ENCODE peak calls at places on chromosomes 2 and 18, in four cellular contexts. H, J, U and G are unnamed samples.

GRCh38 chr2:95389256-95390119 is 13.0 kb upstream of the FAHD2A start:
- DNase-seq in H (peak), J (peak), U (no peak), G (peak)

GRCh38 chr2:96260404-96261260 is 5.2 kb downstream of the TMEM127 start:
- DNase-seq in H (peak), J (no peak), U (no peak), G (peak)

GRCh38 chr2:232464534-232464865 is 8.5 kb downstream of the ALPI start:
- DNase-seq in H (no peak), J (no peak), U (no peak), G (no peak)

GRCh38 chr2:13414907-13415306 is 698.2 kb downstream of the TRIB2 start:
- DNase-seq in H (no peak), J (no peak), U (no peak), G (no peak)

GRCh38 chr2:7394195-7394594 is 477.0 kb downstream of the RNF144A start:
- DNase-seq in H (no peak), J (no peak), U (no peak), G (no peak)

GRCh38 chr2:3114406-3115185 is 263.0 kb downstream of the EIPR1 start:
- DNase-seq in H (no peak), J (no peak), U (no peak), G (no peak)

GRCh38 chr2:58569460-58570185 is 328.5 kb upstream of the FANCL start:
- DNase-seq in H (no peak), J (peak), U (peak), G (peak)

GRCh38 chr2:20640411-20641122 is 10.3 kb downstream of the HS1BP3 start:
- DNase-seq in H (no peak), J (no peak), U (no peak), G (no peak)

DNA sequence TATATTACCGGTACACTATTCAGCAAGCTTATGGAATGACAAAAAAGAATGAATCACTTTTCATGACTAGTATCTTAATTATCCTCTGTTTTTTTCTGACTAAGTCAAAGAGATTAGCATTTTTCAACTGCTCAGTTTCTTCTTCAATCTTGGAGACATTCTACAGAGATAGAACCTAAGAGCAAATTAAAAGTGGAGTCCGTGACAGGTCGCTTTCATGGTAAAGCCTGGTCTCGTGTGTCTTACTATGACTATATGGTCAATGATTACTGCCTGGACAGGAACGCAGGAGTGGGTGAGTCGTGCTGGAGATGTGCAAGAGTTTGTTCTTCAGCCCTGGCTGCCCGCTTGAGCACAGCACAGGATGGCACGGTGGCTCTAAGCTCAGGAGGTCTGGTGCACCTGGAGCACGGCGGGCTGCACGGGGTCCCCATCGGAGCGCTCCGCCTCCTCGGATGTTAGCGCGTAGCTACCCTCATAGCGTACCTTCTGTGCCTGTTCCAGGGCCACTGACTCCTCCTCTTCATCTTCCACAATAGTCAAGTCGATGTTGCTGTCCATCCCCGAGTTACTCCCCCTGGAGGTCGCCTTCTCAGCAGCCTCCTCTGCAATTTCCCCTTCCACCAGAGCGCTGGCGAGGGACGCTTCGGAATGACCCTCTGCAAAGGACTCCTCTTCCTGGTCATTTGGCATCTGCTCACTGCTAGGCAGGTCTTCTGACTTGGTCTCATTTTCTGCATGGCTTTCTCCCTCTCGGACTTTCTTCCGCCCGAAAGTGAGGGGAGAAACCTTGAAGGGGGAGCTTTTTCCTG is 11.1 kb downstream of the CAVIN2 start:
- DNase-seq in H (no peak), J (no peak), U (no peak), G (no peak)
- TF ChIP-seq CTCF in H (no peak), J (no peak), U (no peak), G (no peak)

GRCh38 chr2:133680399-133681044 is 112.3 kb upstream of the NCKAP5 start:
- DNase-seq in H (no peak), J (peak), U (no peak), G (no peak)
- TF ChIP-seq CTCF in H (peak), J (peak), U (no peak), G (no peak)

GRCh38 chr2:196606516-196606915 is 33.0 kb upstream of the CCDC150 start:
- DNase-seq in H (no peak), J (no peak), U (no peak), G (no peak)

GRCh38 chr2:196598412-196598811 is 41.1 kb upstream of the CCDC150 start:
- DNase-seq in H (no peak), J (no peak), U (no peak), G (no peak)

GRCh38 chr2:196598846-196599245 is 40.7 kb upstream of the CCDC150 start:
- DNase-seq in H (no peak), J (no peak), U (no peak), G (no peak)

GRCh38 chr2:196597531-196597930 is 42.0 kb upstream of the CCDC150 start:
- DNase-seq in H (no peak), J (no peak), U (no peak), G (no peak)

GRCh38 chr2:196601430-196602306 is 37.8 kb upstream of the CCDC150 start:
- DNase-seq in H (no peak), J (no peak), U (no peak), G (no peak)
- TF ChIP-seq CTCF in H (no peak), J (no peak), U (no peak), G (no peak)

GRCh38 chr18:10012526-10012925 is 98.7 kb downstream of the VAPA start:
- DNase-seq in H (peak), J (no peak), U (no peak), G (no peak)

GRCh38 chr18:10015288-10015701 is 101.5 kb downstream of the VAPA start:
- DNase-seq in H (peak), J (no peak), U (no peak), G (no peak)

GRCh38 chr18:10013621-10014543 is 100.1 kb downstream of the VAPA start:
- DNase-seq in H (peak), J (no peak), U (no peak), G (no peak)

GRCh38 chr18:10017048-10017447 is 103.2 kb downstream of the VAPA start:
- DNase-seq in H (no peak), J (no peak), U (no peak), G (no peak)

GRCh38 chr18:10015941-10016819 is 102.4 kb downstream of the VAPA start:
- DNase-seq in H (peak), J (peak), U (no peak), G (no peak)
- TF ChIP-seq CTCF in H (no peak), J (peak), U (no peak), G (no peak)

GRCh38 chr2:163612332-163612731 is 123.5 kb downstream of the FIGN start:
- DNase-seq in H (no peak), J (no peak), U (no peak), G (no peak)

GRCh38 chr2:163607630-163608029 is 128.2 kb downstream of the FIGN start:
- DNase-seq in H (no peak), J (no peak), U (no peak), G (no peak)

GRCh38 chr2:163611557-163611906 is 124.3 kb downstream of the FIGN start:
- DNase-seq in H (no peak), J (no peak), U (no peak), G (no peak)

GRCh38 chr2:163613155-163613554 is 122.7 kb downstream of the FIGN start:
- DNase-seq in H (no peak), J (no peak), U (no peak), G (no peak)

DNA sequence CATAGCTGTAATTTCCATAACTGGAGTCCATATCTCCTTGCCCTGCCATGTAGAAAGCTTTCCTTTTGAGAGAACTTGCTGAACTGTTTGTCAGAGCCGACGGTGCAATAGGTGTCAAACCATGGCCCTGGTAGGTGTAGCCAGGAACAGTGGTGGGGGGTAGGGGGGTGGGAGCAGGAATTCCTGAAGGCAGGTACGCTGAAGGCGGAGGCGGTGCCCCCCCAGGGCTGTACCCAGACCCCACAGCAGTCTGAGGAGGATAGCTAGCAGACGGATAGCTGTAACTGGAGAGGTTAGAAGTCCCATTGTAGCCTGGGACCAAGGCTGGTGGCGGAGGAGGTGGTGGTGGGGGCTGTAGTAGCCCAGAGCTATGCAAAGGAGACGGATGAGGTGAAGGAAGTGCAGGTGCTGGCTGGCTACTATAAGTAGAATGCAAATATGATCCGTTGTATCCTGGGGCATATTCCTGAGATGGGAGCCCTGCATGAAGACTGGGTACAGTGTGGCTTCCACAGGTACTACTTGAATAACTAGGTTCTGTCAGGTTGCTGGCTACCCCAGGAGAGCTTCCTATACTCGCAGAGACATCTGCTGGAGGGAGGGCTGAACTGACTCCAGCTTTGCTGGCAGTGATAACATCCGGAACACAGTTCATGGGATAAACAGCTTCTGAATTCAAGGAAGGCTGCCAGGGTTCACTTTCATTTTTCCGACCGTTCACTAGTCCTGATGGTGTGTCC is 124.8 kb downstream of the FIGN start:
- DNase-seq in H (peak), J (peak), U (no peak), G (peak)
- TF ChIP-seq CTCF in H (peak), J (peak), U (no peak), G (no peak)

DNA sequence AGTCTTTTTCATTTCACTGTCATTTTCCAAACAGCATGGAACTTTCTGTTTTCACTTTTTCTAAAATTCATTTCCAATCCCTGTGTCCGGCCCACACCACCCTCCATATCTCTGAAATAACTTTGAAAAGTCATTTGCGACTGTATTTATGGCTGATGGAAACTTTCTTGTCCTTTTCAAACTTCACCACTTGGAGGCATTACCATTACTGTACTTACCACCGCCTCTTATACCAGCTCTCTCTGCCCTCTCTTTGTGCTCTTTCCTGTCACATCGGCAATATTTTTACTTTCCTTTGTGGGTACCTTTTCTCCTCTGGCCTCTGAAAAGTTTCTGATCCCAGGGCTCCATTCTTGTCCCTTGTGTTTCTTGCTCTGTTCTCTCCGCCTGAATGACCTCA is 39.5 kb upstream of the IL1RL1 start:
- DNase-seq in H (no peak), J (no peak), U (no peak), G (no peak)
- TF ChIP-seq CTCF in H (no peak), J (no peak), U (peak), G (no peak)

DNA sequence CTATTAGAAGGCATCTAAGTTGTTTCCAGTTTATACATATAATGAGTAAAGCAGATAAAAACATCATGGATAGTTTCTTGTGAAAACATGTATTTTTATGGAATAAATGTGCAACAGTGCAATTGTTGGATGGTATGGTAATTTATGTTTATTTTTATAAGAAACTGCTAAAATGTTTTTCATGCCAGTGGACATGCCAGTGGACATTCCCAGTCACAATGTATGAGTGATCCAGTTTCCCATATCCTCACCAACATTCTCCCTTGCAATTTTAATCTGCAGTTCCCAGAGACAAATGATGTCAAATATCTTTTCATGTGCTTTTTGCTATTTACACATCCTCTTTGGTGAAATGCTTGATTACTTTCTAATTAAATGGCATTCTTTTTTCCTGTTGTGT is 818.6 kb downstream of the SUCLG1 start:
- DNase-seq in H (no peak), J (no peak), U (no peak), G (no peak)
- TF ChIP-seq CTCF in H (no peak), J (no peak), U (no peak), G (no peak)

DNA sequence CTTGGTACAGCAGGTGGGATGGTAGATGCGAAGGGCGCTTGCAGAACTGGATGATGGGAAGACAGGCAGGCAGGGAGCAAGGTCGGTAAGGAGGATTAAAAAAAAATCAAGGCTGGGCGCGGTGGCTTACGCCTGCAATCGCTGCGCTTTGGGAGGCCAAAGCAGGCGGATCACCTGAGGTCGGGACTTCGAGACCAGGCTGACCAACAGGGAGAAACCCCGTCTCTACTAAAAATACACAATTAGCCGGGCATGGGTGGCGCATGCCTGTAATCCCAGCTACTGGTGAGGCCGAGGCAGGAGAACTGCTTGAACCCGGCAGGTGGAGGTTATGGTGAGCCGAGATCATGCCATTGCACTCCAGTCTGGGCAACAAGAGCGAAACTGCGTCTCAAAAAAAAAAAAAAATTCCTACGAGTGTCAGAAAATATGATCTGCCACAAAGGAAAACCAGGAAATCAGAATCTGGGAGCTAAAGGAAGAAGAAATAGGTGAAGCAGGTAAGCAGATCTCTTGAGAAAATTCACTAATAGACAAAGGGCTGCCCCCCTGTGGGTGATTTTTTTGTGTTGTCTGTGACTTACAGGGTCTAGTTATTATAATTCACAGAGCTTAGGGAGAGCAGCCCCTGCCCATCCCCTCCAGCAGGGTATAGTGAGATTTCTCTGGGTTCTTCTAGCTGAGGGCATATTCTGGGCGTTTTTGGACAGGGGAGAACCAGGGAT is 46.2 kb downstream of the C2orf42 start:
- DNase-seq in H (no peak), J (no peak), U (no peak), G (peak)
- TF ChIP-seq CTCF in H (no peak), J (no peak), U (no peak), G (no peak)

GRCh38 chr2:22110244-22110651 is 986.5 kb downstream of the TDRD15 start:
- DNase-seq in H (no peak), J (peak), U (no peak), G (no peak)
- TF ChIP-seq CTCF in H (no peak), J (peak), U (no peak), G (no peak)

DNA sequence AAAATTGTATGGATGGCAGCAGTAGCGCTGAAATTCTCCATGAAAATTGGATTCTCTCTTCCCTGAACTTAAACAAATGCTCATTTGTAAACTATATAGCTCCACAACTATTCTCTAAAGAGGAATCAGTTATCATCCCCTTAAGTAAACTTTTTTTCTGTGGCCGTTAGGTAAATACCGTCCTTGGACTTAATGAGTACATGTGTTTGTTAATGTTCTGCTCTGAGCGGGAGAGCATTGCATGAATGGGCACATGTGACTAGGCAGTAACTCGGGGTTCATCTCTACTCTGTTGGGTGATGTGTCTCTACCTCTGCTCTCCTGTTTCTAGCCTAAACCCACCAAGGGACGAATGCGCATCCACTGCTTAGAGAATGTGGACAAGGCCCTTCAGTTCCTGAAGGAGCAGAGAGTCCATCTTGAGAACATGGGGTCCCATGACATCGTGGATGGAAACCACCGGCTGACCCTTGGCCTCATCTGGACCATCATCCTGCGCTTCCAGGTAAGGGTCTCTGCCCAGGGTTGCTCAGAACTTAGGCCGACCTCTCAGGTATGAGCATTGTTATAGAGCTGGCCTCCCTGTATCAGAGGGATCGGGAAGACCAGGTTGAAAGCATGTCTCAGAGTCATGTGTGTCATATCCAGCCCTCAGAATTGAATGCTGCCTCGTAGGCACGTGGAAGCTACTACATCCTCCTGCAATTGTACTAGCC is 111.5 kb upstream of the EML6 start:
- DNase-seq in H (no peak), J (no peak), U (no peak), G (no peak)
- TF ChIP-seq CTCF in H (peak), J (no peak), U (no peak), G (no peak)